ENCODE peak calls at places on chromosomes 3 and 15, in seven cellular contexts. One of them, this sample, is unnamed.

GRCh38 chr3:105238367-105238766 is 128.3 kb upstream of the ALCAM start:
- DNase-seq in ovary: no peak
- DNase-seq in Peyer's patch: no peak
- DNase-seq in heart right ventricle: no peak
- DNase-seq in stomach: no peak
- DNase-seq in lower lobe of right lung: no peak
- DNase-seq in naive thymus-derived CD4-positive, alpha-beta T cell: no peak
- DNase-seq in this sample: no peak

GRCh38 chr3:71227344-71227743 is 356.2 kb downstream of the FOXP1 start:
- DNase-seq in ovary: no peak
- DNase-seq in stomach: no peak
- DNase-seq in naive thymus-derived CD4-positive, alpha-beta T cell: peak
- DNase-seq in heart right ventricle: no peak
- DNase-seq in Peyer's patch: no peak
- DNase-seq in lower lobe of right lung: no peak
- DNase-seq in this sample: no peak

GRCh38 chr3:188529228-188529627 is 375.3 kb downstream of the LPP start:
- DNase-seq in ovary: no peak
- DNase-seq in Peyer's patch: no peak
- DNase-seq in stomach: no peak
- DNase-seq in lower lobe of right lung: no peak
- DNase-seq in naive thymus-derived CD4-positive, alpha-beta T cell: no peak
- DNase-seq in heart right ventricle: no peak
- DNase-seq in this sample: no peak

GRCh38 chr15:47188766-47189507 is 528.4 kb upstream of the SEMA6D start:
- DNase-seq in ovary: no peak
- DNase-seq in lower lobe of right lung: no peak
- DNase-seq in Peyer's patch: no peak
- DNase-seq in stomach: no peak
- DNase-seq in naive thymus-derived CD4-positive, alpha-beta T cell: no peak
- DNase-seq in heart right ventricle: no peak
- DNase-seq in this sample: no peak

GRCh38 chr3:138971766-138972320 is 24.8 kb downstream of the FOXL2NB start:
- DNase-seq in naive thymus-derived CD4-positive, alpha-beta T cell: no peak
- DNase-seq in Peyer's patch: no peak
- DNase-seq in ovary: no peak
- DNase-seq in stomach: no peak
- DNase-seq in lower lobe of right lung: no peak
- DNase-seq in heart right ventricle: no peak
- DNase-seq in this sample: no peak

GRCh38 chr3:130379274-130379673 is 33.8 kb downstream of the COL6A5 start:
- DNase-seq in ovary: no peak
- DNase-seq in Peyer's patch: no peak
- DNase-seq in naive thymus-derived CD4-positive, alpha-beta T cell: no peak
- DNase-seq in heart right ventricle: no peak
- DNase-seq in stomach: no peak
- DNase-seq in lower lobe of right lung: no peak
- DNase-seq in this sample: no peak

GRCh38 chr15:75349851-75350588 is 3.2 kb downstream of the NEIL1 start:
- DNase-seq in Peyer's patch: peak
- DNase-seq in stomach: peak
- DNase-seq in lower lobe of right lung: peak
- DNase-seq in naive thymus-derived CD4-positive, alpha-beta T cell: peak
- DNase-seq in heart right ventricle: no peak
- DNase-seq in ovary: peak
- DNase-seq in this sample: peak

GRCh38 chr15:77440378-77440999 is 19.8 kb downstream of the HMG20A start:
- DNase-seq in heart right ventricle: no peak
- DNase-seq in stomach: no peak
- DNase-seq in Peyer's patch: no peak
- DNase-seq in lower lobe of right lung: no peak
- DNase-seq in naive thymus-derived CD4-positive, alpha-beta T cell: no peak
- DNase-seq in ovary: no peak
- DNase-seq in this sample: no peak

GRCh38 chr3:7249493-7250076 is 388.7 kb downstream of the GRM7 start:
- DNase-seq in lower lobe of right lung: no peak
- DNase-seq in heart right ventricle: no peak
- DNase-seq in Peyer's patch: no peak
- DNase-seq in ovary: no peak
- DNase-seq in naive thymus-derived CD4-positive, alpha-beta T cell: no peak
- DNase-seq in stomach: no peak
- DNase-seq in this sample: no peak

GRCh38 chr3:149475451-149476060 is 1.1 kb downstream of the TM4SF4 start:
- DNase-seq in Peyer's patch: no peak
- DNase-seq in lower lobe of right lung: no peak
- DNase-seq in ovary: no peak
- DNase-seq in stomach: no peak
- DNase-seq in heart right ventricle: no peak
- DNase-seq in naive thymus-derived CD4-positive, alpha-beta T cell: no peak
- DNase-seq in this sample: no peak

GRCh38 chr3:128554100-128554464 is 61.1 kb upstream of the GATA2 start:
- DNase-seq in lower lobe of right lung: no peak
- DNase-seq in naive thymus-derived CD4-positive, alpha-beta T cell: no peak
- DNase-seq in heart right ventricle: no peak
- DNase-seq in Peyer's patch: no peak
- DNase-seq in ovary: no peak
- DNase-seq in stomach: no peak
- DNase-seq in this sample: no peak

GRCh38 chr15:22262613-22263020 is 182.3 kb downstream of the OR4M2 start:
- DNase-seq in heart right ventricle: no peak
- DNase-seq in ovary: peak
- DNase-seq in Peyer's patch: no peak
- DNase-seq in lower lobe of right lung: peak
- DNase-seq in naive thymus-derived CD4-positive, alpha-beta T cell: no peak
- DNase-seq in stomach: no peak
- DNase-seq in this sample: peak

GRCh38 chr15:79308874-79309273 is 2.0 kb upstream of the TMED3 start:
- DNase-seq in Peyer's patch: no peak
- DNase-seq in stomach: no peak
- DNase-seq in ovary: no peak
- DNase-seq in lower lobe of right lung: no peak
- DNase-seq in naive thymus-derived CD4-positive, alpha-beta T cell: no peak
- DNase-seq in heart right ventricle: no peak
- DNase-seq in this sample: no peak

GRCh38 chr3:11331101-11331500 is 58.9 kb downstream of the ATG7 start:
- DNase-seq in naive thymus-derived CD4-positive, alpha-beta T cell: no peak
- DNase-seq in Peyer's patch: no peak
- DNase-seq in lower lobe of right lung: no peak
- DNase-seq in ovary: no peak
- DNase-seq in heart right ventricle: no peak
- DNase-seq in stomach: no peak
- DNase-seq in this sample: no peak

GRCh38 chr3:27570421-27571106 is 86.4 kb upstream of the SLC4A7 start:
- DNase-seq in naive thymus-derived CD4-positive, alpha-beta T cell: no peak
- DNase-seq in ovary: no peak
- DNase-seq in lower lobe of right lung: no peak
- DNase-seq in stomach: no peak
- DNase-seq in Peyer's patch: no peak
- DNase-seq in heart right ventricle: peak
- DNase-seq in this sample: peak

GRCh38 chr3:157360044-157360443 is 76.6 kb upstream of the PTX3 start:
- DNase-seq in Peyer's patch: no peak
- DNase-seq in naive thymus-derived CD4-positive, alpha-beta T cell: no peak
- DNase-seq in heart right ventricle: no peak
- DNase-seq in stomach: no peak
- DNase-seq in lower lobe of right lung: no peak
- DNase-seq in ovary: no peak
- DNase-seq in this sample: no peak

GRCh38 chr3:38627956-38628355 is 21.5 kb downstream of the SCN5A start:
- DNase-seq in stomach: no peak
- DNase-seq in Peyer's patch: no peak
- DNase-seq in lower lobe of right lung: no peak
- DNase-seq in ovary: no peak
- DNase-seq in naive thymus-derived CD4-positive, alpha-beta T cell: no peak
- DNase-seq in heart right ventricle: no peak
- DNase-seq in this sample: no peak

GRCh38 chr15:40567111-40567510 is 2.0 kb upstream of the RPUSD2 start:
- DNase-seq in lower lobe of right lung: no peak
- DNase-seq in heart right ventricle: no peak
- DNase-seq in ovary: no peak
- DNase-seq in stomach: no peak
- DNase-seq in naive thymus-derived CD4-positive, alpha-beta T cell: no peak
- DNase-seq in Peyer's patch: no peak
- DNase-seq in this sample: no peak

GRCh38 chr3:12869025-12869695 is 27.8 kb upstream of the RPL32 start:
- DNase-seq in stomach: peak
- DNase-seq in heart right ventricle: peak
- DNase-seq in lower lobe of right lung: peak
- DNase-seq in naive thymus-derived CD4-positive, alpha-beta T cell: no peak
- DNase-seq in ovary: peak
- DNase-seq in Peyer's patch: peak
- DNase-seq in this sample: peak

GRCh38 chr3:12866836-12867235 is 25.5 kb upstream of the RPL32 start:
- DNase-seq in ovary: no peak
- DNase-seq in naive thymus-derived CD4-positive, alpha-beta T cell: no peak
- DNase-seq in stomach: no peak
- DNase-seq in lower lobe of right lung: no peak
- DNase-seq in heart right ventricle: no peak
- DNase-seq in Peyer's patch: no peak
- DNase-seq in this sample: peak

GRCh38 chr3:12865271-12865670 is 23.9 kb upstream of the RPL32 start:
- DNase-seq in naive thymus-derived CD4-positive, alpha-beta T cell: no peak
- DNase-seq in ovary: no peak
- DNase-seq in lower lobe of right lung: no peak
- DNase-seq in Peyer's patch: no peak
- DNase-seq in stomach: no peak
- DNase-seq in heart right ventricle: no peak
- DNase-seq in this sample: no peak

GRCh38 chr3:12870942-12871341 is 29.6 kb upstream of the RPL32 start:
- DNase-seq in heart right ventricle: peak
- DNase-seq in lower lobe of right lung: no peak
- DNase-seq in Peyer's patch: no peak
- DNase-seq in stomach: peak
- DNase-seq in ovary: no peak
- DNase-seq in naive thymus-derived CD4-positive, alpha-beta T cell: no peak
- DNase-seq in this sample: no peak

DNA sequence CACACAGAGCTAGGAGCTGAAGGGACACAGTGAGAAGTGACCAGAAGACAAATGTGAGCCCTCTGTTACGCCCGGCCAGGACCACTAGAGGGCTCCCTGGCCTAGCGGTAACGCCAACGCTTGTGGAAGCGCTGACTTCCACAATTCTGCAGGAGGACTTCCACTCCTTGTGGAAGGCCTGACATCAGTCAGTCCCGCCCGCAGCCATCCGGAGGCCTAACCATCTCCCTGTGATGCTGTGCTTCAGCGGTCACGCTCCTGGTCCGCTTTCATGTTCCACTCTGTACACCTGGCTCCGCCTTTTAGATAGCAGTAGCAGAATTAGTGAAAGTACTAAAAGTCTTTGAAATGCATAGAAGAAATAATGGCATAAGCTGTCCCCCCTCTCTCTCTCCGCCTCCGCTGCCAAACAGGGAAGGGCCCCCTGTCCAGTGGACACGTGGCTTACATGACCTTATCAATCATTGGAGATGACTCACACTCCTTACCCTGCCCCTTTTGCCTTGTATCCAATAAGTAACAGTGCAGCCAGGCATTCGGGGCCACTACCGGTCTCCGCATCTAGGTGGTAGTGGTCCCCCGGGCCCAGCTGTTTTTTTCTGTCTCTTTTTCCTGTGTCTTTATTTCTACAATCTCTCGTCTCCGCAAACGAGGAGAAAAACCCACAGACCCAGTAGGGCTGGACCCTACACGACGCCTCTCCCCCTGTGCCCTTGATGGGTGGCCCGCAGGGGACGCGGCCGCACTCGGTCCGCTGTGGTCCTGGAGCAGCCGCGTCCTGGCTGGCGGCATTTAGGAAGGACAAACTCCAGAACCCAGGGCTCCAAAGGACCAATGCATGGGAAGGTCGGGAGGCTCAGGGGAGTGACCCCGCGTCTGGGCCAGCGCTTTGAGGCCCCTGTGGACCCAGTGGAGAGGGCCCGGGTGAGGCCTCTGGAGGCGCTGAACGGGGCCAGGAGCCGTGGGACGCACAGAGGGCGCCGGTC is 27.0 kb upstream of the RPL32 start:
- DNase-seq in naive thymus-derived CD4-positive, alpha-beta T cell: peak
- DNase-seq in Peyer's patch: peak
- DNase-seq in lower lobe of right lung: peak
- DNase-seq in stomach: peak
- DNase-seq in ovary: peak
- DNase-seq in heart right ventricle: peak
- DNase-seq in this sample: peak
- H3K4me3 ChIP-seq in naive thymus-derived CD4-positive, alpha-beta T cell: peak
- H3K4me3 ChIP-seq in Peyer's patch: peak
- H3K4me3 ChIP-seq in lower lobe of right lung: peak
- H3K4me3 ChIP-seq in stomach: peak
- H3K4me3 ChIP-seq in ovary: peak
- H3K4me3 ChIP-seq in heart right ventricle: peak
- H3K4me3 ChIP-seq in this sample: peak

DNA sequence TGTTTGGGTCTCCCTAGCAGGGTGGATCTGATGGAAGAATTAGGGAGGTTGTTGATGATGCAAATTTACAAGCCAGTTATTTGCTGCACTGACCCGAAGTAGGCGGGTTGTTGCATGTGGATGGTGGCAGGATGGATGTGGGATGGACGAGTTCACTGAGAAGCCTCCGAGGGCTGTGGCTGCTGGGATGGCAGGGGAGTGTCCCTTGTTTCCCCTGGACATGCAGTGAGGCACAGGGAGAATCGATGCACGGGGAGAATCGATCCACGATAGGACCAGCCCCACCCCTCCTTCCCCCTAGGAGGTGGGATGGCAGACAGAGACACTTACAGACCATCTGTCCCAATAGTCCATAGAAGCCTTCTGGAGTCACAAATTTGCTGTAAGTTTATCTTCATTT is 31.0 kb upstream of the KLF13 start:
- DNase-seq in ovary: no peak
- DNase-seq in stomach: peak
- DNase-seq in lower lobe of right lung: no peak
- DNase-seq in Peyer's patch: no peak
- DNase-seq in naive thymus-derived CD4-positive, alpha-beta T cell: no peak
- DNase-seq in heart right ventricle: no peak
- DNase-seq in this sample: no peak
- H3K27ac ChIP-seq in ovary: no peak
- H3K27ac ChIP-seq in stomach: peak
- H3K27ac ChIP-seq in lower lobe of right lung: no peak
- H3K27ac ChIP-seq in Peyer's patch: no peak
- H3K27ac ChIP-seq in naive thymus-derived CD4-positive, alpha-beta T cell: no peak
- H3K27ac ChIP-seq in heart right ventricle: no peak
- H3K27ac ChIP-seq in this sample: no peak

GRCh38 chr3:9876991-9877390 is 3.1 kb downstream of the CIDEC start:
- DNase-seq in stomach: no peak
- DNase-seq in lower lobe of right lung: no peak
- DNase-seq in Peyer's patch: no peak
- DNase-seq in heart right ventricle: no peak
- DNase-seq in naive thymus-derived CD4-positive, alpha-beta T cell: no peak
- DNase-seq in ovary: no peak
- DNase-seq in this sample: no peak
- H3K4me3 ChIP-seq in stomach: no peak
- H3K4me3 ChIP-seq in lower lobe of right lung: no peak
- H3K4me3 ChIP-seq in Peyer's patch: peak
- H3K4me3 ChIP-seq in heart right ventricle: no peak
- H3K4me3 ChIP-seq in naive thymus-derived CD4-positive, alpha-beta T cell: no peak
- H3K4me3 ChIP-seq in ovary: no peak
- H3K4me3 ChIP-seq in this sample: no peak

DNA sequence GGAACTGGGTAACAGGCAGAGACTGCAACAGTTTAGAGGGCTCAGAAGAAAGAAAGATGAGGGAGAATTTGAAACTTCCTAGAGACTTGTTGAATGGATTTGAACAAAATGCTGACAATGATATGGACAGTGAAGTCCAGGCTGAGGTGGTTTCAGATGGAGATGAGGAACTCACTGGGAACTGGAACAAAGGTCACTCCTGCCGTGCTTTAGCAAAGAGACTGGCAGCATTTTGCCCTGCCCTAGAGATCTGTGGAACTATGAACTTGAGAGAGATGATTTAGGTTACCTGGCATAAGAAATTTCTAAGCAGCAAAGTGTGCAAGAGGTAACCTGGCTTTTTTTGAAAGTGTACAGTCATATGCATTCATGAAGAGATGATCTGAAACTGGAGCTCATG is 11.7 kb downstream of the EIF5A2 start:
- DNase-seq in stomach: no peak
- DNase-seq in Peyer's patch: no peak
- DNase-seq in lower lobe of right lung: no peak
- DNase-seq in ovary: no peak
- DNase-seq in naive thymus-derived CD4-positive, alpha-beta T cell: no peak
- DNase-seq in heart right ventricle: no peak
- DNase-seq in this sample: no peak
- H3K27ac ChIP-seq in stomach: no peak
- H3K27ac ChIP-seq in Peyer's patch: no peak
- H3K27ac ChIP-seq in lower lobe of right lung: no peak
- H3K27ac ChIP-seq in ovary: no peak
- H3K27ac ChIP-seq in naive thymus-derived CD4-positive, alpha-beta T cell: no peak
- H3K27ac ChIP-seq in heart right ventricle: no peak
- H3K27ac ChIP-seq in this sample: no peak

This sample was measured in heart left ventricle.